ENCODE peak calls at places on chromosomes 3 and 15, in four cellular contexts. T is fibroblast of lung, A is breast epithelium, S is lung. E is an unnamed sample.

GRCh38 chr3:157116017-157116416 is 43.9 kb downstream of the CCNL1 start:
- DNase-seq in S (no peak), A (no peak), T (no peak), E (no peak)

GRCh38 chr15:57857871-57858270 is 151.4 kb downstream of the POLR2M start:
- DNase-seq in A (no peak), S (no peak), T (no peak), E (no peak)

GRCh38 chr3:53222183-53222901 is 33.5 kb downstream of the TKT start:
- DNase-seq in T (no peak), S (no peak), A (no peak), E (no peak)

GRCh38 chr15:34584321-34584668 is 844 bp upstream of the GOLGA8B start:
- DNase-seq in T (no peak), S (no peak), A (no peak), E (peak; percentile 35)

GRCh38 chr3:189981668-189982067 is 139.0 kb downstream of the P3H2 start:
- DNase-seq in A (no peak), T (peak; percentile 94), S (no peak), E (peak; percentile 30)

GRCh38 chr3:11641683-11642407 is 1.9 kb downstream of the VGLL4 start:
- DNase-seq in A (no peak), S (no peak), T (peak; percentile 74), E (no peak)

GRCh38 chr3:185537369-185537970 is 14.9 kb downstream of the LIPH start:
- DNase-seq in T (peak; percentile 19), A (no peak), S (peak; percentile 75), E (no peak)

GRCh38 chr15:80659375-80659774 is 35.7 kb upstream of the ABHD17C start:
- DNase-seq in A (no peak), S (no peak), T (no peak), E (no peak)

GRCh38 chr3:71469131-71469430 is 114.4 kb downstream of the FOXP1 start:
- DNase-seq in A (no peak), S (no peak), T (no peak), E (no peak)

GRCh38 chr3:173553635-173554280 is 156.2 kb downstream of the NLGN1 start:
- DNase-seq in A (no peak), S (no peak), T (peak; percentile 65), E (no peak)

GRCh38 chr3:128076783-128077624 is 24.8 kb downstream of the SEC61A1 start:
- DNase-seq in S (no peak), T (no peak), A (no peak), E (no peak)

GRCh38 chr3:173371848-173372487 is 25.6 kb upstream of the NLGN1 start:
- DNase-seq in A (no peak), S (no peak), T (peak; percentile 49), E (no peak)

GRCh38 chr15:99628374-99629001 is 62.7 kb downstream of the MEF2A start:
- DNase-seq in T (no peak), A (no peak), S (no peak), E (no peak)

GRCh38 chr15:69133862-69134519 is 26.4 kb upstream of the GLCE start:
- DNase-seq in S (no peak), T (no peak), A (no peak), E (peak; percentile 46)

GRCh38 chr3:15042936-15043335 is 22.2 kb downstream of the MRPS25 start:
- DNase-seq in A (no peak), S (no peak), T (no peak), E (no peak)

GRCh38 chr3:126964950-126965349 is 18.0 kb upstream of the PLXNA1 start:
- DNase-seq in T (no peak), S (no peak), A (no peak), E (peak; percentile 29)

GRCh38 chr3:135034291-135034768 is 239.3 kb downstream of the EPHB1 start:
- DNase-seq in T (no peak), A (no peak), S (no peak), E (no peak)

GRCh38 chr3:41848745-41849574 is 112.9 kb downstream of the ULK4 start:
- DNase-seq in S (no peak), T (peak; percentile 30), A (no peak), E (no peak)

GRCh38 chr3:5213574-5213966 is 26.1 kb downstream of the EDEM1 start:
- DNase-seq in A (no peak), S (no peak), T (no peak), E (no peak)

GRCh38 chr15:57554063-57554820 is 37.5 kb upstream of the MYZAP start:
- DNase-seq in T (no peak), A (no peak), S (no peak), E (peak; percentile 63)

GRCh38 chr3:46685446-46685845 is 8.0 kb downstream of the ALS2CL start:
- DNase-seq in A (no peak), T (no peak), S (no peak), E (no peak)
- TF ChIP-seq CTCF in A (no peak), T (no peak), S (no peak), E (no peak)

DNA sequence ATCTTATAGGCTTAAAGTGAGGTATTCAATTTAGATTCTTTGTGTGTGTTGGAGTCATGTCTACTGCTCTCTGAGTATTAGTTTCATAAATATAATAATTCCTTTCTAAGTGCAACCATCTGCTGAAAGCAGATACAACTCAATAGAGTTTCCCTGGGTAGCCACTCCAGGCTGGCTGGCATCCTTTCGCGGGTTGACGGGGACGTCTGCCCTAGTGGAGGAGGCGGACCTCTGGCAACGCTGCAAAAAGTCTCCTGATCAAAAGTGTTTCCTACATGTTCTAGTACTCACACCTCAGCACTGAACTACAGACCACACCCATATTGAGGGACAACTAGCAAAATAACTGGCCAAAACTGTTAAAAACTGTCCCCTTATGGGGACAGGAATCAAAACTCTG is 2.5 kb downstream of the MOBP start:
- DNase-seq in A (no peak), T (no peak), S (no peak), E (no peak)
- H3K36me3 ChIP-seq in A (no peaks in the 10 kb centered on the region), T (no peaks in the 10 kb centered on the region), S (no peaks in the 10 kb centered on the region), E (no peaks in the 10 kb centered on the region)

DNA sequence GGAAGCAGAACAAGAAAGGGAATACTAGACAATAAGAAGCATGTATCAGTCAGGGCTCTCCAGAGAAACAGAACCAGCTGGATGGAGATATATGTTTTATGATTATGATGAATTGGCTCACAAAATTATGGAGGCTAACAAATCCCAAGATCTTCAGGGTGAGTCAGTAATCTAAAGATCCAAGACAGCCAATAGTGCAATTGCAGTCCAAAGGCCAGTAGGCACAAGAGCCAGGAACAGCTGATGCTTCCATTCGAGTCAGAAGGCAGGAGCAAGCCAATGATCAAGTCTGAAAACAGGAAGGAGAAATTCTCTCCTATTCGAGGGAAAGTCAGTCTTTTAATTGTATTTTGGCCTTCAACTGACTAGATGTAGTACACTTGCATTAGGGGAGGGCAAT is 164.9 kb upstream of the ST8SIA2 start:
- DNase-seq in S (no peak), T (no peak), A (no peak), E (no peak)
- H3K4me3 ChIP-seq in S (no peak overlapping the region), T (no peak overlapping the region), A (no peak overlapping the region), E (no peak overlapping the region)

DNA sequence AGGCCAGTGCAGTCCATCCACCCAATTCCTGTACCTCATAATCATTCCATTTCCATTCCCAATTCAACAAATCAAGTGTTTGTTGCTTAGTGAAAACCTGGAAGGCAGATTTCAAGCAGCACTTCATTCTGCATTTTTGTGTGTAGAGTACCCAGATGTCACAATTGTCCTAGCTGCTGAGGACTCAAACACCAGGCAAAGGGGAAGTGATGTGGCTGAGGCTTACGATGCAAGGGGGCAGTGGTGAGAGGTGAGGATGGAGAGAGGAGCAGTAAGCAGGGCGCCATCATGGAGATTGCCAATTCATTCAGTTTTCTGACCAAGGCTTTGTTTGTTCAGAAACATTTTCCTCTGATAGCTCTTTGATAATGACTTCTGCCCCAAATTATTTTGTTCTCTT is 83.7 kb upstream of the GSK3B start:
- DNase-seq in A (no peak), T (peak; percentile 19), S (no peak), E (no peak)
- TF ChIP-seq CTCF in A (no peak), T (no peak), S (no peak), E (no peak)

GRCh38 chr15:87702270-87702669 is 554.3 kb downstream of the NTRK3 start:
- DNase-seq in T (no peak), S (no peak), A (no peak), E (no peak)
- H3K36me3 ChIP-seq in T (no peaks in the 10 kb centered on the region), S (no peaks in the 10 kb centered on the region), A (no peaks in the 10 kb centered on the region), E (no peaks in the 10 kb centered on the region)

GRCh38 chr15:23647001-23647295 is 719 bp downstream of the MAGEL2 start:
- DNase-seq in S (no peak), T (no peak), A (no peak), E (no peak)
- H3K4me3 ChIP-seq in S (no peak overlapping the region), T (no peak overlapping the region), A (no peak overlapping the region), E (no peak overlapping the region)

GRCh38 chr15:45163508-45163856 is 24.3 kb downstream of the SHF start:
- DNase-seq in S (no peak), T (no peak), A (no peak), E (no peak)

GRCh38 chr15:45164914-45165313 is 22.9 kb downstream of the SHF start:
- DNase-seq in T (no peak), A (no peak), S (no peak), E (no peak)

GRCh38 chr15:45165536-45165935 is 22.2 kb downstream of the SHF start:
- DNase-seq in S (no peak), T (no peak), A (no peak), E (no peak)

GRCh38 chr15:45161666-45162065 is 26.1 kb downstream of the SHF start:
- DNase-seq in A (no peak), T (no peak), S (no peak), E (no peak)

DNA sequence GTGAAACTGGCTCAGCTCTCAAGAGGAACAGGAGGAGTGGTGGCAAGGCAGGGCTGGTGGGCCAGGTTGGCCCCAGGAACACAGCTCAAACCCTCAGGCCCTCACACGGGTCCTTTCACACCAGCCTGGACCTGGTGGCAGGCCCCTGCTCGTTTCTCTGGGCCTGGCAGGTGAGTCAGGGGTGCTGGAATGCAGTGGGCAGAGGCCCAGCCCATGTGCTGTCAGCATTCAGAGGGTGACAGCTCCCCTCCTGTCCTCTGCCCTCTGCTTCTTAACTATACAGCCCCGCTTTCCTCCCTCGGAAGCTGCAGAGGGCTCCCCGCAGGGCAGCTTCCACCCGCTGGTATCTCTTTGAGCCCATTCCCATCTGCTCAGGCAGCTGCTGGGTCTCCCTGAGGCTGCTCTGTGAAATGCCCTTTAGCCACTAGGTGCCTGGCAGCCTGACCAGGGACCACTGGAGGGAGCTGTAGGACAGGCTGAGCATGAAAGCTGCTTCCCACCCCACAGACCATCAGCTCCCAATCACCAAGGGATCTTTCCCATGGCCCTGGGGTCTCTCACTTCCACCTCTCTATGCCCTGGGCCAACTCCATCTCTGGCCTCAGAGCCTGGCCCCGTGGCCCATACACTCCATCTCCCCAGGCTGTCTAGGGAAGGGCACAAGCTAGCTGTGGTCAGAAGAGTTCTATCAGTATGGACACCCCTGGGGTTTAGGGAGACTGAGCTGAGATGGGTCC is 24.8 kb downstream of the SHF start:
- DNase-seq in T (peak; percentile 85), A (no peak), S (peak; percentile 77), E (peak; percentile 81)
- TF ChIP-seq CTCF in T (peak; percentile 94), A (peak; percentile 79), S (peak; percentile 90), E (peak; percentile 89)

GRCh38 chr3:16316847-16317560 is 52.0 kb downstream of the OXNAD1 start:
- DNase-seq in T (no peak), A (no peak), S (no peak), E (no peak)

GRCh38 chr3:16318216-16318615 is 53.2 kb downstream of the OXNAD1 start:
- DNase-seq in S (no peak), A (no peak), T (peak; percentile 82), E (no peak)

GRCh38 chr3:16317561-16317945 is 52.5 kb downstream of the OXNAD1 start:
- DNase-seq in T (no peak), A (no peak), S (no peak), E (no peak)

GRCh38 chr3:16319723-16320122 is 54.7 kb downstream of the OXNAD1 start:
- DNase-seq in S (no peak), A (no peak), T (no peak), E (no peak)

GRCh38 chr3:16319307-16319706 is 54.3 kb downstream of the OXNAD1 start:
- DNase-seq in S (no peak), T (no peak), A (no peak), E (no peak)
- H3K36me3 ChIP-seq in S (peaks cover 49% of the 10 kb centered on the region), T (peaks cover 2% of the 10 kb centered on the region), A (no peaks in the 10 kb centered on the region), E (peaks cover 13% of the 10 kb centered on the region)

GRCh38 chr15:40281057-40281850 is 1.6 kb downstream of the ANKRD63 start:
- DNase-seq in S (no peak), A (no peak), T (no peak), E (no peak)
- H3K4me3 ChIP-seq in S (no peak overlapping the region), A (peak overlapping the region; percentile 30), T (no peak overlapping the region), E (peak overlapping the region; percentile 51)